ENCODE peak calls at places on chromosomes 13 and 19, in six cellular contexts. Y, B, F, M, S and J are unnamed samples.
A peak's percentile ranks its signal among the peaks of the same experiment; 100 is the strongest.

GRCh38 chr13:114143806-114144605 is 11.6 kb upstream of the RASA3 start:
- DNase-seq in Y (peak; percentile 18), B (no peak), F (no peak), M (peak; percentile 48), S (no peak), J (no peak)

GRCh38 chr13:27038323-27038722 is 133.3 kb downstream of the USP12 start:
- DNase-seq in Y (peak; percentile 67), B (no peak), F (no peak), M (no peak), S (no peak), J (no peak)

GRCh38 chr19:1063909-1064660 is 2.9 kb upstream of the ARHGAP45 start:
- DNase-seq in Y (no peak), B (no peak), F (no peak), M (no peak), S (no peak), J (no peak)

GRCh38 chr19:44623080-44623479 is 9.7 kb downstream of the IGSF23 start:
- DNase-seq in Y (peak; percentile 60), B (no peak), F (no peak), M (no peak), S (no peak), J (no peak)

GRCh38 chr13:65166675-65167074 is 2063.5 kb downstream of the PCDH9 start:
- DNase-seq in Y (no peak), B (no peak), F (no peak), M (no peak), S (no peak), J (no peak)

GRCh38 chr13:50911937-50912624 is 2.5 kb downstream of the RNASEH2B start:
- DNase-seq in Y (peak; percentile 75), B (peak; percentile 83), F (peak; percentile 67), M (peak; percentile 91), S (peak; percentile 86), J (peak; percentile 71)

GRCh38 chr19:13978306-13978705 is 26.0 kb downstream of the DCAF15 start:
- DNase-seq in Y (peak; percentile 13), B (peak; percentile 46), F (no peak), M (peak; percentile 94), S (peak; percentile 35), J (no peak)

GRCh38 chr13:43686557-43686956 is 100.2 kb downstream of the ENOX1 start:
- DNase-seq in Y (peak; percentile 91), B (peak; percentile 10), F (no peak), M (peak; percentile 77), S (no peak), J (no peak)

GRCh38 chr13:106241974-106242373 is 293.5 kb downstream of the EFNB2 start:
- DNase-seq in Y (no peak), B (no peak), F (no peak), M (no peak), S (no peak), J (no peak)

GRCh38 chr13:44292545-44292944 is 81.1 kb upstream of the SERP2 start:
- DNase-seq in Y (peak; percentile 43), B (no peak), F (no peak), M (no peak), S (no peak), J (no peak)

GRCh38 chr13:35260316-35260715 is 216.2 kb downstream of the MAB21L1 start:
- DNase-seq in Y (peak; percentile 12), B (no peak), F (no peak), M (no peak), S (no peak), J (no peak)

GRCh38 chr13:95624020-95624419 is 20.5 kb downstream of the DZIP1 start:
- DNase-seq in Y (peak; percentile 66), B (no peak), F (peak; percentile 10), M (no peak), S (no peak), J (no peak)

GRCh38 chr13:44243198-44243852 is 130.3 kb upstream of the SERP2 start:
- DNase-seq in Y (peak; percentile 89), B (peak; percentile 49), F (peak; percentile 65), M (no peak), S (no peak), J (no peak)

GRCh38 chr13:100815476-100816046 is 141.0 kb upstream of the TMTC4 start:
- DNase-seq in Y (no peak), B (no peak), F (no peak), M (no peak), S (no peak), J (no peak)

GRCh38 chr13:75495938-75496337 is 14.0 kb upstream of the TBC1D4 start:
- DNase-seq in Y (no peak), B (no peak), F (no peak), M (no peak), S (no peak), J (no peak)

GRCh38 chr13:23753523-23753922 is 135.7 kb downstream of the MIPEP start:
- DNase-seq in Y (peak; percentile 72), B (no peak), F (no peak), M (no peak), S (no peak), J (no peak)

GRCh38 chr13:28161370-28161769 is 23.0 kb downstream of the PAN3 start:
- DNase-seq in Y (peak; percentile 66), B (no peak), F (no peak), M (no peak), S (no peak), J (no peak)

GRCh38 chr19:14347999-14348889 is 33.0 kb upstream of the ADGRE5 start:
- DNase-seq in Y (no peak), B (peak; percentile 26), F (peak; percentile 13), M (peak; percentile 77), S (peak; percentile 42), J (peak; percentile 18)